ENCODE peak calls at places on chromosome 11, in five cellular contexts. S is fibroblast of villous mesenchyme, P is AG10803, V is IMR-90, O is fibroblast of the aortic adventitia. E is an unnamed sample.

GRCh38 chr11:90241414-90241813 is 18.6 kb upstream of the CHORDC1 start:
- DNase-seq in S (peak), O (no peak), V (no peak), P (no peak), E (no peak)

GRCh38 chr11:119359365-119360229 is 13.1 kb upstream of the MFRP start:
- DNase-seq in S (no peak), P (no peak), O (no peak), V (no peak), E (no peak)

GRCh38 chr11:79160786-79161403 is 279.9 kb downstream of the TENM4 start:
- DNase-seq in P (peak), O (peak), S (peak), V (no peak), E (peak)

GRCh38 chr11:125224391-125225015 is 60.0 kb downstream of the PKNOX2 start:
- DNase-seq in P (no peak), S (peak), O (peak), V (peak), E (peak)

GRCh38 chr11:76673164-76674142 is 2.9 kb upstream of the LRRC32 start:
- DNase-seq in S (no peak), O (no peak), V (no peak), P (no peak), E (no peak)

GRCh38 chr11:114228401-114229061 is 67.7 kb upstream of the NNMT start:
- DNase-seq in V (no peak), P (no peak), O (no peak), S (no peak), E (no peak)

GRCh38 chr11:59053387-59053786 is 32.7 kb upstream of the GLYATL1B start:
- DNase-seq in V (peak), S (peak), P (peak), O (peak), E (peak)

GRCh38 chr11:70860855-70861254 is 391.5 kb downstream of the SHANK2 start:
- DNase-seq in O (no peak), S (no peak), P (no peak), V (no peak), E (no peak)

DNA sequence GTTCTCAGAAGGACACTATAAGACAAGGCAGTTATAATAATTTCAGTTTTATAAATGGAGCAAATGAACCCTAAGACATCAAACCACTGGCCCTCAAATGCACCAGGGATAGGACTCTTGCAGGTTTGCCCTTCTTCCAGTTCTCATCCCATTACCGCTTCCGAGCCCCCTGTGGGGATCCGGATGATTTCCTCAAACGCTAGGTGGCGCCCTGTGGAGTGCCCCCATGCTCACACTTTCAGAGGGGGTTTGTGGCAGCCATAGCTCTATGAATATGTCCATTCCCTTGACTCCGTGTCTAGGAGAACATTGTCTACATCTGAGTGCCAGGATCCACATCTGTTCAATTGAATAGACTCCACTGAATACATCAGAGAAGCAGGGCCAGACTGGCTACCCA is 816.3 kb downstream of the NTM start:
- DNase-seq in V (no peak), P (no peak), O (no peak), S (no peak), E (no peak)
- TF ChIP-seq CTCF in V (no peak), P (no peak), O (peak), S (no peak), E (peak)

GRCh38 chr11:74726547-74727182 is 4.6 kb downstream of the CHRDL2 start:
- DNase-seq in O (peak), V (peak), P (peak), S (peak), E (peak)

GRCh38 chr11:74731301-74732094 is at the start of gene CHRDL2:
- DNase-seq in V (peak), S (peak), P (peak), O (no peak), E (peak)

GRCh38 chr11:74735566-74735965 is 4.3 kb upstream of the CHRDL2 start:
- DNase-seq in P (no peak), O (no peak), S (no peak), V (no peak), E (no peak)

GRCh38 chr11:74729397-74729796 is 1.8 kb downstream of the CHRDL2 start:
- DNase-seq in P (no peak), V (no peak), S (no peak), O (no peak), E (no peak)

GRCh38 chr11:74730601-74731260 is 495 bp downstream of the CHRDL2 start:
- DNase-seq in P (no peak), O (no peak), S (no peak), V (no peak), E (no peak)
- H3K4me3 ChIP-seq in P (no peak), O (no peak), S (no peak), V (peak), E (no peak)

DNA sequence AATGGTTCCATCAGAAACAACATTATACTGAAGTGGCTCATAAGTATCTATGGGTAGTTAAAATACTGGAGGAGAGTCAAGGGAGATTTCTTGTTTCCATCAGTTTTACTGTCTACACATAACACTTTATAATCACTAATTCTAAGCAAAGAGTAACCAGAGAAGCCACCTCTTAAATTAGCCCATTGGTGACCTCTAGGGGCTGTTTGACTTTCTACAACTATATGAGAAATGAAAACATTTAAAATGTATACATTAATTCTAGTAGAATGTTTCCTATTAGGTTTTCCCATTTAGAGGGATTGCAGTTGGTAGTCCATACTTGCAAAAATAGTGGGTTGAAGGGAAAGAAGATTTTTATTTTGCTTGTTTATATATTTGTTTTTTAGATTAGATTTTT is 504.3 kb downstream of the FAM181B start:
- DNase-seq in V (no peak), O (peak), S (peak), P (peak), E (peak)
- TF ChIP-seq CTCF in V (peak), O (peak), S (no peak), P (peak), E (peak)

GRCh38 chr11:309558-309855 is 1.9 kb downstream of the IFITM2 start:
- DNase-seq in S (no peak), P (no peak), O (no peak), V (no peak), E (no peak)
- H3K4me3 ChIP-seq in S (peak), P (peak), O (peak), V (peak), E (peak)

GRCh38 chr11:12762696-12763324 is 88.6 kb downstream of the TEAD1 start:
- DNase-seq in O (no peak), S (no peak), V (no peak), P (no peak), E (no peak)

GRCh38 chr11:12757416-12757815 is 83.2 kb downstream of the TEAD1 start:
- DNase-seq in V (no peak), S (no peak), P (no peak), O (no peak), E (no peak)

GRCh38 chr11:12764187-12764914 is 90.1 kb downstream of the TEAD1 start:
- DNase-seq in V (no peak), S (no peak), O (no peak), P (no peak), E (no peak)

GRCh38 chr11:12762283-12762682 is 88.1 kb downstream of the TEAD1 start:
- DNase-seq in P (no peak), O (no peak), S (peak), V (no peak), E (no peak)

GRCh38 chr11:12761029-12761428 is 86.8 kb downstream of the TEAD1 start:
- DNase-seq in O (peak), S (no peak), P (no peak), V (peak), E (peak)
- TF ChIP-seq CTCF in O (peak), S (peak), P (peak), V (peak), E (peak)

DNA sequence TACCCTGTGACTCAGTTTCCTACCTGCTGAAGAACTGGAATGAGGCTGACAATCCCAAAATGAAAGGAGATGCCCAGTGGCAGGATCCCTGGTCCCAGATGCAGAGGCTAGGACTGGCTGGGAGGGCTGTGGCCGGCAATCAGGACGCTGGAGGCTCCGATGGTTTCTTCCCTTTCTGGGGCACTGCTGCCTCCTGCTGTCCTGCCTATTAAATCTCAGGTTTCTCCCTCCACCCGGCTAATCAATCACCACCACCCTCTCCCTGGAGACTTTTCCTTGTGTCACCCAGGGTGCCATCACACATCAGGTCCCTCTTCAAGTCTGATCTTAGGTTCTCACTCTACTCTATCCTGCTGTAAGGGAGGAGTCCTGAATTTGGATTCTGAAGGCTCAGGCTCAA is 82.6 kb downstream of the RCN1 start:
- DNase-seq in P (peak), S (peak), V (peak), O (peak), E (peak)
- H3K4me3 ChIP-seq in P (peak), S (peak), V (no peak), O (peak), E (peak)

DNA sequence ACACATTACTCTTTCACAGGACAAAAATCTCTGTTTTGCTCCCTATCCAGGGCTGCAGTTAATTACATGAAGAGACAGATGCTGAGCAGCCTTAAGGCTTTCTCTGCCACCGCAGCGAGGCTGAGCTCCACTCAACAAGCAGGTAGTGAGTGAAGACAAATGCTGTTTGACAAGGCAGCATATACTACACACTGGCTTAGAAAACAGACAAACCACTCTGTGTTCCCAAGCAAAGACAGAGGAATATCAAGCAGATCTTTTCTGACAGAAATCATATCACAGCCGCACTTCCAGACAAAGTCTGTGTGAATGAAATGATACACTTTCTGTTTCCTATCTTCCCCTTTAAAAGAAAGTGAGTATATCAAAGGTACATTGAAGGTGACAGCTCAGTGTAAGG is 368.1 kb downstream of the DCDC1 start:
- DNase-seq in S (no peak), P (no peak), O (no peak), V (no peak), E (no peak)
- TF ChIP-seq CTCF in S (no peak), P (no peak), O (no peak), V (no peak), E (no peak)

DNA sequence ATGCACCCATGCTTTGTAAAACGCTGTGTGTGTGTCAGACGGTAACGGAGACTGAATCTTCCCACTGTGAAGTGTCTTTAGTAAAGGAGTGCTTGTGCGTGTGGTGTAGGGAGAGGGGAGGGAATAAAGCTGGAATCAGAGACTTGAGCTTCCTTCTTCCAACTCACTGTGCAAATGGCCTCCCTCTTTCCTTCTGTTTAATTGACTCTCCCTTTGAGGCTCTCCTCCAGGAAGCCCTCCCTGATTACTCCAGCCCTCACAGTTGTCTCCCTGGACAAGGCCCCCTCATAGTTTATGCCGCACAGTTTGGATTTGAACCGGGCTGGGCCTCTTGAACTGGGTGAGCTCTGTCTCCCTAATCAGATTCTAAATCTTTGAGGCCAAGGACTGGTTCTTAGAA is 23.0 kb upstream of the KCNJ11 start:
- DNase-seq in P (no peak), S (no peak), V (no peak), O (no peak), E (no peak)
- H3K4me3 ChIP-seq in P (no peak), S (no peak), V (no peak), O (no peak), E (no peak)

E was measured in fibroblast of pulmonary artery.